ENCODE peak calls at places on chromosome 2, in six cellular contexts. One of them, this sample, is unnamed.

GRCh38 chr2:43196773-43197567 is 29.4 kb downstream of the ZFP36L2 start:
- DNase-seq in H9: no peak
- DNase-seq in H1: no peak
- DNase-seq in IMR-90: peak
- DNase-seq in neuronal stem cell: no peak
- DNase-seq in mesendoderm: no peak
- DNase-seq in this sample: peak

GRCh38 chr2:104028066-104028465 is 825.8 kb upstream of the POU3F3 start:
- DNase-seq in mesendoderm: no peak
- DNase-seq in H1: no peak
- DNase-seq in IMR-90: no peak
- DNase-seq in H9: no peak
- DNase-seq in neuronal stem cell: no peak
- DNase-seq in this sample: no peak

GRCh38 chr2:220104871-220105351 is 477.5 kb downstream of the SLC4A3 start:
- DNase-seq in IMR-90: peak
- DNase-seq in H9: no peak
- DNase-seq in neuronal stem cell: no peak
- DNase-seq in H1: no peak
- DNase-seq in mesendoderm: peak
- DNase-seq in this sample: peak

GRCh38 chr2:8481463-8482009 is 200.3 kb upstream of the ID2 start:
- DNase-seq in IMR-90: no peak
- DNase-seq in neuronal stem cell: no peak
- DNase-seq in mesendoderm: no peak
- DNase-seq in H1: no peak
- DNase-seq in H9: no peak
- DNase-seq in this sample: no peak

GRCh38 chr2:144444418-144444817 is 75.5 kb downstream of the ZEB2 start:
- DNase-seq in mesendoderm: peak
- DNase-seq in H9: peak
- DNase-seq in IMR-90: no peak
- DNase-seq in H1: no peak
- DNase-seq in neuronal stem cell: no peak
- DNase-seq in this sample: no peak

GRCh38 chr2:12287220-12287751 is 429.4 kb upstream of the TRIB2 start:
- DNase-seq in H9: no peak
- DNase-seq in neuronal stem cell: no peak
- DNase-seq in H1: no peak
- DNase-seq in mesendoderm: no peak
- DNase-seq in IMR-90: no peak
- DNase-seq in this sample: peak

GRCh38 chr2:196514641-196515040 is 124.9 kb upstream of the CCDC150 start:
- DNase-seq in H1: no peak
- DNase-seq in mesendoderm: no peak
- DNase-seq in IMR-90: no peak
- DNase-seq in neuronal stem cell: no peak
- DNase-seq in H9: no peak
- DNase-seq in this sample: no peak

GRCh38 chr2:108370080-108370479 is 7.7 kb upstream of the SULT1C4 start:
- DNase-seq in neuronal stem cell: no peak
- DNase-seq in mesendoderm: no peak
- DNase-seq in IMR-90: peak
- DNase-seq in H1: no peak
- DNase-seq in H9: no peak
- DNase-seq in this sample: peak

GRCh38 chr2:167240671-167241070 is 352.4 kb downstream of the XIRP2 start:
- DNase-seq in H1: no peak
- DNase-seq in neuronal stem cell: no peak
- DNase-seq in mesendoderm: no peak
- DNase-seq in IMR-90: peak
- DNase-seq in H9: no peak
- DNase-seq in this sample: no peak

GRCh38 chr2:165432234-165432966 is 37.1 kb upstream of the CSRNP3 start:
- DNase-seq in H1: no peak
- DNase-seq in neuronal stem cell: no peak
- DNase-seq in IMR-90: no peak
- DNase-seq in H9: no peak
- DNase-seq in mesendoderm: peak
- DNase-seq in this sample: no peak

DNA sequence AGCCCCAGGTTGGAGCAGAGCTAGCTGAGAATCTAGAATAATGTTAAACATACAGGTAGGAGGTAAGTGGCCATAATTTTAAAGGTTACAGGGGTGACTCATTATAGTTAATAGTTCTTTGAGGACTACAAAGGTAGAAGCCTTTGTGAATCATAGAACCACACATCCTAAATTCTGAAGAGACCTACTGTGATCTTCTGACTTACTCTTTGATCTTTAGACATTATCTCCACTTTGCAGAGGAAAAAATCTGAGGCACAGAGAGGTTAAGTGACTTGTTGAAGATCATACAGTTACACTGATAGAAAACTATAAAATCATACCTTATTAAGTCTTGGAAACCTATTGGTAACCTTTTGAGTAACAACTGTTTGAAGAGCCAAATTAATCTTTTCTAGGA is 1051.3 kb upstream of the NRXN1 start:
- DNase-seq in neuronal stem cell: no peak
- DNase-seq in H1: no peak
- DNase-seq in H9: no peak
- DNase-seq in IMR-90: no peak
- DNase-seq in mesendoderm: no peak
- DNase-seq in this sample: no peak
- H3K4ac ChIP-seq in neuronal stem cell: no peak
- H3K4ac ChIP-seq in H1: no peak
- H3K4ac ChIP-seq in H9: no peak
- H3K4ac ChIP-seq in IMR-90: no peak
- H3K4ac ChIP-seq in mesendoderm: no peak
- H3K4ac ChIP-seq in this sample: no peak

GRCh38 chr2:170928036-170928823 is 823 bp upstream of the GORASP2 start:
- DNase-seq in mesendoderm: peak
- DNase-seq in H1: no peak
- DNase-seq in neuronal stem cell: no peak
- DNase-seq in H9: peak
- DNase-seq in IMR-90: peak
- DNase-seq in this sample: no peak
- H3K4ac ChIP-seq in mesendoderm: no peak
- H3K4ac ChIP-seq in H1: peak
- H3K4ac ChIP-seq in neuronal stem cell: peak
- H3K4ac ChIP-seq in H9: no peak
- H3K4ac ChIP-seq in IMR-90: peak
- H3K4ac ChIP-seq in this sample: no peak

GRCh38 chr2:134917219-134917957 is 1.2 kb upstream of the CCNT2 start:
- DNase-seq in H9: no peak
- DNase-seq in IMR-90: no peak
- DNase-seq in H1: no peak
- DNase-seq in neuronal stem cell: peak
- DNase-seq in mesendoderm: no peak
- DNase-seq in this sample: no peak

GRCh38 chr2:134917958-134918517 is 584 bp upstream of the CCNT2 start:
- DNase-seq in H1: no peak
- DNase-seq in IMR-90: no peak
- DNase-seq in mesendoderm: no peak
- DNase-seq in H9: no peak
- DNase-seq in neuronal stem cell: peak
- DNase-seq in this sample: peak

GRCh38 chr2:134919360-134920210 is 963 bp downstream of the CCNT2 start:
- DNase-seq in neuronal stem cell: no peak
- DNase-seq in H9: no peak
- DNase-seq in mesendoderm: peak
- DNase-seq in H1: no peak
- DNase-seq in IMR-90: peak
- DNase-seq in this sample: peak

GRCh38 chr2:134918518-134919359 is at the start of gene CCNT2:
- DNase-seq in mesendoderm: peak
- DNase-seq in IMR-90: peak
- DNase-seq in H9: peak
- DNase-seq in H1: peak
- DNase-seq in neuronal stem cell: peak
- DNase-seq in this sample: peak
- H3K4ac ChIP-seq in mesendoderm: peak
- H3K4ac ChIP-seq in IMR-90: peak
- H3K4ac ChIP-seq in H9: peak
- H3K4ac ChIP-seq in H1: peak
- H3K4ac ChIP-seq in neuronal stem cell: peak
- H3K4ac ChIP-seq in this sample: peak

GRCh38 chr2:28348921-28349320 is 43.7 kb upstream of the FOSL2 start:
- DNase-seq in IMR-90: no peak
- DNase-seq in mesendoderm: no peak
- DNase-seq in H1: no peak
- DNase-seq in H9: no peak
- DNase-seq in neuronal stem cell: no peak
- DNase-seq in this sample: no peak
- H3K4ac ChIP-seq in IMR-90: no peak
- H3K4ac ChIP-seq in mesendoderm: no peak
- H3K4ac ChIP-seq in H1: no peak
- H3K4ac ChIP-seq in H9: no peak
- H3K4ac ChIP-seq in neuronal stem cell: no peak
- H3K4ac ChIP-seq in this sample: no peak

DNA sequence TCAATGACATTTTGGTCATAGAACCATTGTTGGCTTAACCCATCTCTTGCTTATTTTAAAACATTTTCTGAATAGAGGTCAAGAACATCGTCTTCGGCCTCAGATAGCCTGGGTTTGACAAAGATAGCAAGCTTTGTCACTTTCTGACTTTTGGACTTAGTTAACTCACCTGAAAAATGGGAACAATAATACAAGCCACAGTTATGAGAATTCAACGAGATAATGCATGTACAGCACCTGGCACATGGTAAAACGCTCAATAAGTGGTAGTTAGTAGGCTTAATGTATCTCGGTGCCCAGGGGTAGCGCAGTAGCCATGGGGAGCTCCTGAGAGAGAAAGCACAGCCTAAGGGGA is 446 bp upstream of the COPS7B start:
- DNase-seq in IMR-90: no peak
- DNase-seq in H9: no peak
- DNase-seq in neuronal stem cell: no peak
- DNase-seq in mesendoderm: no peak
- DNase-seq in H1: no peak
- DNase-seq in this sample: no peak
- H3K4ac ChIP-seq in IMR-90: peak
- H3K4ac ChIP-seq in H9: no peak
- H3K4ac ChIP-seq in neuronal stem cell: no peak
- H3K4ac ChIP-seq in mesendoderm: peak
- H3K4ac ChIP-seq in H1: peak
- H3K4ac ChIP-seq in this sample: peak

This sample was measured in mesenchymal stem cell.